ENCODE peak calls at places on chromosomes 16 and 17, in five cellular contexts. K is left lung, L is GM23248, J is RWPE1, S is A172. R is an unnamed sample.
A peak's percentile ranks its signal among the peaks of the same experiment; 100 is the strongest.

GRCh38 chr17:979539-980405 is at the start of gene NXN:
- DNase-seq in K (peak; percentile 91), L (peak; percentile 92), J (peak; percentile 85), S (peak; percentile 54), R (peak; percentile 35)

GRCh38 chr16:48462146-48462740 is 77.0 kb upstream of the SIAH1 start:
- DNase-seq in K (no peak), L (no peak), J (peak; percentile 57), S (peak; percentile 49), R (no peak)

GRCh38 chr16:31078597-31079341 is 4.5 kb downstream of the ZNF646 start:
- DNase-seq in K (no peak), L (no peak), J (no peak), S (no peak), R (no peak)

GRCh38 chr16:67244387-67245188 is 2.7 kb downstream of the FHOD1 start:
- DNase-seq in K (peak; percentile 90), L (peak; percentile 98), J (peak; percentile 79), S (peak; percentile 94), R (peak; percentile 95)

GRCh38 chr17:41885733-41886132 is 20.5 kb upstream of the KLHL11 start:
- DNase-seq in K (no peak), L (no peak), J (no peak), S (no peak), R (no peak)

GRCh38 chr16:5438591-5438990 is 341.0 kb upstream of the EEF2KMT start:
- DNase-seq in K (no peak), L (no peak), J (no peak), S (no peak), R (no peak)

GRCh38 chr16:48321307-48322036 is 63.7 kb downstream of the SIAH1 start:
- DNase-seq in K (no peak), L (peak; percentile 81), J (no peak), S (no peak), R (no peak)

GRCh38 chr17:37610971-37611370 is 1.8 kb upstream of the SYNRG start:
- DNase-seq in K (no peak), L (peak; percentile 7), J (no peak), S (no peak), R (no peak)

GRCh38 chr16:14249291-14250032 is 178.3 kb downstream of the MRTFB start:
- DNase-seq in K (no peak), L (peak; percentile 61), J (peak; percentile 41), S (peak; percentile 32), R (peak; percentile 25)

GRCh38 chr17:66468241-66469087 is 166.1 kb downstream of the PRKCA start:
- DNase-seq in K (peak; percentile 50), L (peak; percentile 24), J (peak; percentile 26), S (peak; percentile 65), R (no peak)

GRCh38 chr16:84478172-84478948 is 26.1 kb downstream of the MEAK7 start:
- DNase-seq in K (no peak), L (peak; percentile 93), J (peak; percentile 26), S (peak; percentile 71), R (peak; percentile 73)

GRCh38 chr16:81554993-81555392 is 110.4 kb downstream of the CMIP start:
- DNase-seq in K (no peak), L (no peak), J (no peak), S (no peak), R (no peak)

GRCh38 chr17:70969540-70970034 is 800.3 kb downstream of the KCNJ2 start:
- DNase-seq in K (no peak), L (no peak), J (no peak), S (no peak), R (no peak)

GRCh38 chr17:39099686-39100293 is 51.6 kb downstream of the PLXDC1 start:
- DNase-seq in K (no peak), L (no peak), J (no peak), S (no peak), R (no peak)

GRCh38 chr17:77433385-77434135 is 292.8 kb downstream of the SEC14L1 start:
- DNase-seq in K (no peak), L (peak; percentile 73), J (no peak), S (no peak), R (no peak)

GRCh38 chr17:17325816-17326215 is 22.6 kb downstream of the NT5M start:
- DNase-seq in K (no peak), L (no peak), J (no peak), S (no peak), R (no peak)

GRCh38 chr16:70784692-70785317 is 16.2 kb downstream of the VAC14 start:
- DNase-seq in K (no peak), L (no peak), J (no peak), S (no peak), R (no peak)

GRCh38 chr16:2769100-2769529 is 8.0 kb downstream of the ELOB start:
- DNase-seq in K (no peak), L (no peak), J (no peak), S (no peak), R (no peak)

GRCh38 chr17:6313835-6314234 is 121.1 kb downstream of the AIPL1 start:
- DNase-seq in K (no peak), L (no peak), J (no peak), S (no peak), R (no peak)

GRCh38 chr17:57279432-57279831 is 23.1 kb downstream of the MSI2 start:
- DNase-seq in K (no peak), L (no peak), J (no peak), S (no peak), R (no peak)

GRCh38 chr17:65434251-65434650 is 127.2 kb downstream of the AXIN2 start:
- DNase-seq in K (no peak), L (no peak), J (no peak), S (peak; percentile 74), R (no peak)

GRCh38 chr16:88368994-88369393 is 13.8 kb upstream of the ZNF469 start:
- DNase-seq in K (no peak), L (no peak), J (no peak), S (no peak), R (no peak)

GRCh38 chr17:67855504-67856324 is 30.4 kb downstream of the BPTF start:
- DNase-seq in K (no peak), L (no peak), J (no peak), S (no peak), R (no peak)

GRCh38 chr17:42354956-42355843 is 33.0 kb downstream of the STAT3 start:
- DNase-seq in K (no peak), L (peak; percentile 79), J (no peak), S (no peak), R (peak; percentile 78)

GRCh38 chr17:56821847-56822534 is 11.7 kb downstream of the C17orf67 start:
- DNase-seq in K (no peak), L (no peak), J (no peak), S (no peak), R (no peak)

GRCh38 chr17:38353084-38353604 is 1.5 kb downstream of the SOCS7 start:
- DNase-seq in K (no peak), L (no peak), J (no peak), S (no peak), R (no peak)

GRCh38 chr17:67181825-67182224 is 63.2 kb downstream of the HELZ start:
- DNase-seq in K (no peak), L (no peak), J (no peak), S (no peak), R (no peak)

GRCh38 chr16:20727181-20727580 is 14.4 kb downstream of the THUMPD1 start:
- DNase-seq in K (no peak), L (no peak), J (no peak), S (no peak), R (no peak)

GRCh38 chr16:27718767-27719445 is 169.0 kb downstream of the KATNIP start:
- DNase-seq in K (peak; percentile 26), L (no peak), J (no peak), S (no peak), R (no peak)

GRCh38 chr17:4968166-4968915 is 724 bp upstream of the SPAG7 start:
- DNase-seq in K (no peak), L (peak; percentile 37), J (no peak), S (no peak), R (no peak)

GRCh38 chr17:80959330-80960036 is 32.2 kb upstream of the CHMP6 start:
- DNase-seq in K (no peak), L (peak; percentile 83), J (no peak), S (peak; percentile 94), R (peak; percentile 51)

GRCh38 chr16:48538746-48539484 is 71.1 kb downstream of the N4BP1 start:
- DNase-seq in K (peak; percentile 32), L (no peak), J (no peak), S (no peak), R (no peak)

GRCh38 chr17:8015957-8016631 is 13.7 kb downstream of the GUCY2D start:
- DNase-seq in K (peak; percentile 73), L (peak; percentile 34), J (no peak), S (no peak), R (no peak)

GRCh38 chr16:78291642-78292041 is 192.2 kb downstream of the WWOX start:
- DNase-seq in K (no peak), L (no peak), J (no peak), S (no peak), R (no peak)

GRCh38 chr17:78176548-78177025 is 8.2 kb downstream of the SYNGR2 start:
- DNase-seq in K (peak; percentile 79), L (peak; percentile 67), J (no peak), S (no peak), R (no peak)